ENCODE peak calls at places on chromosomes 2 and 18, in ten cellular contexts. F is psoas muscle, S is foreskin fibroblast, H is astrocyte of the spinal cord, R is GM23338, X is breast epithelium, Y is H9, N is nephron progenitor cell, O is ovary, G is PC-3. I is an unnamed sample.

GRCh38 chr18:59514193-59514592 is 155.1 kb upstream of the LMAN1 start:
- DNase-seq in N (no peak), X (no peak), S (peak; percentile 85), R (no peak), H (peak; percentile 9), Y (no peak), F (peak; percentile 62), G (no peak), O (peak; percentile 82), I (peak; percentile 79)

GRCh38 chr2:216765810-216766259 is 70.5 kb upstream of the IGFBP5 start:
- DNase-seq in O (peak; percentile 81), G (peak; percentile 14), H (no peak), Y (peak; percentile 93), R (peak; percentile 88), N (peak; percentile 69), F (no peak), S (no peak), X (no peak), I (no peak)

GRCh38 chr2:208872591-208872990 is 466.0 kb downstream of the PTH2R start:
- DNase-seq in O (no peak), H (no peak), N (no peak), F (no peak), S (no peak), R (no peak), Y (no peak), X (no peak), G (peak; percentile 54), I (no peak)

GRCh38 chr2:8459474-8459873 is 222.4 kb upstream of the ID2 start:
- DNase-seq in S (no peak), Y (no peak), F (no peak), N (no peak), G (no peak), R (no peak), X (no peak), H (no peak), O (no peak), I (no peak)

GRCh38 chr2:215619989-215620388 is 184.1 kb upstream of the FN1 start:
- DNase-seq in Y (no peak), X (no peak), F (peak; percentile 43), G (no peak), S (no peak), N (no peak), O (no peak), H (no peak), R (no peak), I (no peak)

GRCh38 chr2:97905294-97905693 is 90.5 kb downstream of the TMEM131 start:
- DNase-seq in X (no peak), O (no peak), G (no peak), N (no peak), Y (no peak), S (no peak), R (no peak), H (no peak), F (no peak), I (no peak)

GRCh38 chr2:159613515-159614336 is 2.6 kb downstream of the BAZ2B start:
- DNase-seq in G (peak; percentile 32), F (no peak), S (peak; percentile 44), O (no peak), X (no peak), H (peak; percentile 53), Y (no peak), N (no peak), R (peak; percentile 27), I (no peak)

GRCh38 chr18:61992285-61992684 is 99.5 kb upstream of the RNF152 start:
- DNase-seq in R (no peak), S (peak; percentile 86), O (no peak), N (no peak), F (no peak), G (peak; percentile 86), Y (no peak), X (no peak), H (peak; percentile 91), I (no peak)

GRCh38 chr2:51953931-51954330 is 922.0 kb upstream of the NRXN1 start:
- DNase-seq in O (no peak), H (peak; percentile 52), F (no peak), Y (no peak), N (no peak), S (peak; percentile 37), R (no peak), X (no peak), G (no peak), I (no peak)

DNA sequence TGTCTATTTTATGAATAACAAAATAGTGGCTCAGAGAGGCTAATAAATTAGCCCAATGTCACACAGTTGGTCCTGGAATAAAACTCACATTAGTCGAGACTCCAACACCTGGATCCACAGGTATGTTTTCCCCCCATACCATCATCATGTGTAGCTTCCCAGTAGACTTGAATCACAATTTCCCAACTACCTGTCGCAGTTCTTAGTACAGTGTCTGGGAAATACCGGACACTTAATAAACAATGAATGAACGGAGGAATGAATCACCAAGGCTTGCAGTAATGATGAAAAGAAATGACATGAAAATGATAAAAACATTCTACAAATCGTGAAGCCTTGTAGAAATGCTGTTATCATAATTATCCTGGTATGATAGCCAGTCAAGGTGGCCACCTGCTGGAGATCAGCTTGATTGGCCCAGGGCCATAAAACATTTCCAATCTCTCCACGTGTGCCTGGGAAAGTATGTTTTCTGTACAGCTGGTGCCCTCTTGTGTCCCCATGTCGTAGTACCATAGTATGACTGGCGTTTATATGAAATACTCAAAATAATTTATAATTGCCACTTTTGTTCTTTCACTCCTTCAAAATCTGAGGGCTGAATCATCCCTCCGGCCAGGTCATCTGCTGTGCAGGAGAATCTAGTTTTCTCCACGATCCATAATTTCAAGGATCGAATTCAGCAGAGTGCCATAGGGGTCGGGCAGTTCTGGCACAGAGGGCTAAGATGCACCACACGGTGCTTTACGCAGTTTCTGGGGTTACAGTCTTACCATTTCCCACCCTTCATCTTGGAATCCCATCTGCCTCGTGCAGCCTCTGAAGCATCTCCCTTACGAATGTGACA is 95.4 kb downstream of the LAMA1 start:
- DNase-seq in Y (no peak), R (no peak), G (peak; percentile 92), X (no peak), O (no peak), H (peak; percentile 20), S (peak; percentile 52), N (no peak), F (no peak), I (peak; percentile 4)
- TF ChIP-seq CTCF in Y (peak; percentile 53), R (peak; percentile 49), G (peak; percentile 95), X (peak; percentile 35), O (no peak), H (peak; percentile 35), S (peak; percentile 33), N (peak; percentile 35), F (no peak), I (peak; percentile 36)

DNA sequence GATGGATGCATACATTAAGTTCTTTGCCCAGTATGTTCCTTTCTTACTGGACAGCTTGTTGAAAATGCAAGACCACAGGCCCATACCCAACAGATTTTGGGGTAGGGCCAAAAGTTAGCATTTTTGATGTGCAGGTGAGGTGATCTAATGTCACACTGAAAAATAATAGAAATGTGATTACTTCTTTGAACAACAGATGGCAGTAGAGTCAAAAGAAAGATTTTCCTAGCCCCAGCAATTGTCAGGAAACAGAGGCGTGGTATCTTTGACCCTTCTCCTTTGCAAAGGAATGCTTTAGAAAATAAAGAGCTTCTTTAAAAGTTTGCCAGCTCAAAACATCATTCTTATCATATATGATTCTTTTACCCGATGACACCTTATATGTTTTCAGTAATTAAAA is 343.6 kb upstream of the SYT4 start:
- DNase-seq in R (peak; percentile 62), X (no peak), G (peak; percentile 50), O (no peak), Y (no peak), H (peak; percentile 22), F (no peak), S (peak; percentile 55), N (peak; percentile 5), I (no peak)
- TF ChIP-seq CTCF in R (peak; percentile 64), X (peak; percentile 64), G (peak; percentile 43), O (peak; percentile 25), Y (peak; percentile 72), H (peak; percentile 27), F (peak; percentile 61), S (peak; percentile 17), N (peak; percentile 68), I (peak; percentile 37)

GRCh38 chr2:226794751-226795171 is 4.9 kb downstream of the IRS1 start:
- DNase-seq in R (peak; percentile 43), G (peak; percentile 55), Y (no peak), O (peak; percentile 54), S (peak; percentile 80), F (no peak), H (peak; percentile 89), N (peak; percentile 2), X (no peak), I (no peak)

GRCh38 chr2:226794077-226794670 is 5.4 kb downstream of the IRS1 start:
- DNase-seq in Y (no peak), G (no peak), O (peak; percentile 17), H (peak; percentile 61), S (no peak), R (no peak), N (no peak), X (no peak), F (no peak), I (no peak)

GRCh38 chr2:226796012-226796839 is 3.4 kb downstream of the IRS1 start:
- DNase-seq in N (no peak), Y (no peak), S (peak; percentile 52), G (peak; percentile 33), F (peak; percentile 17), R (no peak), X (no peak), O (peak; percentile 27), H (no peak), I (no peak)

GRCh38 chr2:226796840-226797288 is 2.8 kb downstream of the IRS1 start:
- DNase-seq in X (no peak), H (peak; percentile 53), Y (peak; percentile 33), S (peak; percentile 86), F (peak; percentile 60), O (peak; percentile 71), N (peak; percentile 3), R (no peak), G (peak; percentile 59), I (no peak)

DNA sequence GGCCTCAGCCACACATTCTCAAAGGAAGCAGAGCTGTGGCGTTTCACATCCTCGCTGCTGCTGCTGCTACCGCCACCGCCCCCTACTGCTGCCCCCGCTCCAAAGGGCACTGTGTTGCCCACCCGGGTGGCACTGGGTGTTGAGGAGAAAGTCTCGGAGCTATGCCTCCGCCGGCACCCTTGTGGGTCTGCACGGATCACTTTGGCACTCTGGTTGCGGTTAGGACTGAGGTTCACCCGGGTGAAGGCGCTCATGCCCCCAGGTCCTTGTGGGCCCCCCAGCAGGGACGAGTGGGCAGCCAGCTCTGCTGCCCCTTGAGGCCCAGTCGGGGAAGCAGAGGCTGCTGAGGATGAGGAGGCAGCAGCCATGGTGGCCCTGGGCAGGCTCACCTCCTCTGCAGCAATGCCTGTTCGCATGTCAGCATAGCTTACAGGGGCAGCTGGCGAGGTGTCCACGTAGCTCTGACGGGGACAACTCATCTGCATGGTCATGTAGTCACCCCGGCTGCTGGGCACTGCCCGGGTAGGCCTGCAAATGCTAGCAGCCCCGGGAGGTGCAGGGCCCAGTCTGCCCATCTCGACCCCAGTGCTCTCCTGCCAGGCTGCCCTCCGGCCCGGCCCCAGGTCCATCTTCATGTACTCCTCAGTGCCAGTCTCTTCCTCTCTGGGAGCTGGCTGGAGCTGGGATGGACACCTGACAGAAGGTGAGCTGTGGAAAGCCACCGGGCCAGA is 4.2 kb downstream of the IRS1 start:
- DNase-seq in G (peak; percentile 37), Y (no peak), R (no peak), S (peak; percentile 67), F (peak; percentile 40), O (peak; percentile 26), N (peak; percentile 8), X (peak; percentile 58), H (peak; percentile 42), I (no peak)
- TF ChIP-seq CTCF in G (peak; percentile 16), Y (no peak), R (no peak), S (peak; percentile 25), F (peak; percentile 34), O (no peak), N (no peak), X (no peak), H (peak; percentile 18), I (peak; percentile 31)

GRCh38 chr2:54519841-54520459 is 63.8 kb downstream of the SPTBN1 start:
- DNase-seq in H (no peak), Y (no peak), N (no peak), G (peak; percentile 8), R (no peak), S (no peak), F (no peak), X (no peak), O (no peak), I (no peak)
- TF ChIP-seq CTCF in H (no peak), Y (no peak), N (no peak), G (no peak), R (no peak), S (no peak), F (no peak), X (no peak), O (no peak), I (no peak)

I was measured in AG09319.